ENCODE peak calls at places on chromosomes 4 and X, in four cellular contexts. X is suprapubic skin, M is uterus, N is ovary. F is an unnamed sample.

GRCh38 chr4:120877021-120877420 is 45.5 kb downstream of the PRDM5 start:
- DNase-seq in M (no peak), X (no peak), N (no peak), F (no peak)

GRCh38 chrX:66046612-66047235 is 6.8 kb upstream of the VSIG4 start:
- DNase-seq in M (no peak), X (no peak), N (no peak), F (no peak)

GRCh38 chr4:122854444-122854843 is 27.8 kb downstream of the FGF2 start:
- DNase-seq in M (peak; percentile 35), N (peak; percentile 26), X (no peak), F (no peak)

GRCh38 chr4:169185133-169185956 is 85.4 kb downstream of the SH3RF1 start:
- DNase-seq in M (no peak), X (no peak), N (no peak), F (no peak)

GRCh38 chr4:1384675-1385372 is 21.4 kb downstream of the NKX1-1 start:
- DNase-seq in N (no peak), M (no peak), X (no peak), F (no peak)

GRCh38 chr4:152808670-152809069 is 28.9 kb downstream of the ARFIP1 start:
- DNase-seq in X (no peak), N (no peak), M (no peak), F (no peak)

GRCh38 chr4:153142700-153143438 is 61.4 kb upstream of the TRIM2 start:
- DNase-seq in N (peak; percentile 71), X (peak; percentile 80), M (peak; percentile 65), F (peak; percentile 64)

GRCh38 chr4:138910914-138911336 is 104.7 kb upstream of the NOCT start:
- DNase-seq in M (peak; percentile 63), N (peak; percentile 19), X (peak; percentile 82), F (peak; percentile 88)

GRCh38 chrX:32987139-32987538 is 224.2 kb downstream of the DMD start:
- DNase-seq in N (no peak), X (no peak), M (no peak), F (no peak)

GRCh38 chrX:49270249-49270921 is 792 bp downstream of the PPP1R3F start:
- DNase-seq in M (no peak), X (no peak), N (no peak), F (no peak)

GRCh38 chrX:19682712-19683331 is 167.5 kb upstream of the MAP3K15 start:
- DNase-seq in M (peak; percentile 65), N (peak; percentile 54), X (peak; percentile 80), F (peak; percentile 5)
- TF ChIP-seq POLR2A in M (no peak), N (no peak), X (no peak), F (no peak)

GRCh38 chr4:180827193-180827592 is 1416.0 kb upstream of the TENM3 start:
- DNase-seq in M (no peak), X (no peak), N (peak; percentile 11), F (no peak)
- H3K27ac ChIP-seq in M (no peak overlapping the region), X (no peak overlapping the region), N (no peak overlapping the region), F (peak overlapping the region; percentile 22)

GRCh38 chr4:7621252-7621651 is 186.5 kb upstream of the PSAPL1 start:
- DNase-seq in N (no peak), X (no peak), M (no peak), F (no peak)

GRCh38 chr4:7616193-7616592 is 181.5 kb upstream of the PSAPL1 start:
- DNase-seq in M (no peak), N (no peak), X (no peak), F (no peak)

GRCh38 chr4:7620814-7621176 is 186.1 kb upstream of the PSAPL1 start:
- DNase-seq in N (no peak), X (no peak), M (no peak), F (no peak)

GRCh38 chr4:7620086-7620813 is 185.5 kb upstream of the PSAPL1 start:
- DNase-seq in X (no peak), N (no peak), M (no peak), F (no peak)

DNA sequence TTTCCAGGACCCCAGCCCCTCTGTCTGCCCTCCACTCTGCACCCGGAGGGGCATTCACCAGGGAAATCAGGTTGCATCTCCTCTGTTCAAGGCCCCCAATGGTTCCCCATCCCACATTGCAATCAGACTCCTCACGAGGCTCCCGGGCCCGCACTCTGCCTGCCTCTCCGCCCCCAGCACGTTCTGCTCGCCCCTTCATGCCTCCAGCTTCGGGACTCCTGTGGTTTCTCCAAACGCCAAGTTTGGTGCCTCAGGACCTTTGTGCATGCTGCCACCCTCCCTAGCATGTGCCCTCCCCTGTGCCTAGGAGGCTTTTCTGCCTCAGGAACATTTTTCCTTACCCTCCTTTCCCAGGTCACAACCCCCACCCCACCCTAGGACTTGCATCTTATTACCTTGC is 183.6 kb upstream of the PSAPL1 start:
- DNase-seq in X (no peak), N (no peak), M (no peak), F (no peak)
- TF ChIP-seq POLR2A in X (no peak), N (no peak), M (no peak), F (no peak)

DNA sequence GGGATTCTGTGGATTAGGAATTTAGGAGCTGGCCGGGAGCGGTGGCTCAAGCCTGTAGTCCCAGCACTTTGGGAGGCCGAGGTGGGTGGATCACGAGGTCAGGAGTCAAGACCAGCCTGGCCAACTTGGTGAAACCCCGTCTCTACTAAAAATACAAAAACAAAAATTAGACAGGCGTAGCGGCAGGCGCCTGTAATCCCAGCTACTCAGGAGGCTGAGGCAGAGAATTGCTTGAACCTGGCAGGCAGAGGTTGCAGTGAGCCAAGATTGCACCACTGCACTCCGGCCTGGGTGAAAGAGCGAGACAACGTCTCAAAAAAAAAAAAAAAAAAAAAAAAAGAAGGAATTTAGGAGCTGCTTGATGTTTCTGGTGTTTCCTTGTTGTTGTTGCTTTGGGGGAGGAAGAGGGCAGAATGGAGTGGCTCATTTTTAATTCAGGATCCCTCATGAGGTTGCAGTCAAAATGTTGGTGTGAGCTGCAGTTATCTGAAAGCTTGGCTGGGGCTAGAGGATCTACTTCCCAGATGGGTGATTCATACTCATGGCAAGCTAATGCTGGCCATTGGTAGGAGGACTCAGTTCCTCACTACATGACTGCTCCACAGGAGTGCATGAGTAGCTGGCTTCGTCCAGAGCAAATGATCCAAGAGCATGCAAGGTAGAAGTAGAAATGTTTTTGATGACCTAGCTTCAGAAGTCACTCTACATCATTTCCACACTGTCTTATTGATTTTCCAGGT is 26.5 kb upstream of the JADE1 start:
- DNase-seq in X (no peak), N (no peak), M (peak; percentile 19), F (no peak)
- H3K27ac ChIP-seq in X (peak overlapping the region; percentile 32), N (no peak overlapping the region), M (no peak overlapping the region), F (no peak overlapping the region)

DNA sequence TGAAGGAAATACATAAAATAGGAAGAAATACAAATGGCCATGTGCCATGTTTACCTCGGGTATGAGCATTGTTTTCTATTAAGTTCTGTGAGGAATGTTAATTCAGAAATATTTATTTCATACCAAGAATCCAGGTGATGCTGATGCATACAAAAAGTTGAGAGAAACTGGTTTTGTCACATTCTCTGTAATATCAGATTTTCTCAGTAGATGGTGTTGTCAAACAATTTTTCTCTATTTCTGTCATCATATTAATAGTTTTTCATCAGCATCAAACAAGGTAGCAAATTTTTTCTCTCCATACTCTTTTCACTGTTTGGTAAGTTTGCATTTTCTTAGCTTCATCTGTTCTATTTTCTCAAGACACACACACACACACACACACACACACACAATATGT is 179.8 kb downstream of the KLHL4 start:
- DNase-seq in N (no peak), X (no peak), M (no peak), F (no peak)
- TF ChIP-seq POLR2A in N (no peak), X (no peak), M (no peak), F (no peak)

DNA sequence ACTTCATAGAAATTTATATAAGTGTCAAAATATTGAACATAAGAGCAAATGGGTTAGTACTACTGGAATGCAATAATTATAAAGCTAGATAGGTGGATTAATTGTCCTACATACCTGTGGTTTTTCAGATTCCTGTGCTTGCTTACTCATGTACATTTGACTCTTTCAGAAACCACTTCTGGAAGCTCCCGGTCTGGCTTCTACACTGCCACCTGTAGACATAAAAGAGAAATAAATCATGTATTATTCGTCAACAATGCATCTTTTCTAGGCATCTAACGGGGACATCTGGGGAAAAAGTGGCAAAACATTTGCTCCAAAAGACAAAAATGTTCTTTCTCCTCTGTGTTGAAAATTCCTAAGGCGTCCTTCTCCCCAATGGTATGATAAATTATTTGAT is 648.6 kb upstream of the DIPK2B start:
- DNase-seq in N (no peak), M (no peak), X (no peak), F (peak; percentile 15)
- H3K27ac ChIP-seq in N (no peak overlapping the region), M (no peak overlapping the region), X (no peak overlapping the region), F (no peak overlapping the region)

GRCh38 chrX:1417921-1418875 is 26.3 kb upstream of the SLC25A6 start:
- DNase-seq in X (peak; percentile 63), N (no peak), M (no peak), F (no peak)
- TF ChIP-seq POLR2A in X (no peak), N (no peak), M (no peak), F (no peak)

GRCh38 chrX:102833136-102833535 is 103.9 kb upstream of the RAB40AL start:
- DNase-seq in M (no peak), N (no peak), X (no peak), F (no peak)
- H3K27ac ChIP-seq in M (no peak overlapping the region), N (no peak overlapping the region), X (no peak overlapping the region), F (no peak overlapping the region)

DNA sequence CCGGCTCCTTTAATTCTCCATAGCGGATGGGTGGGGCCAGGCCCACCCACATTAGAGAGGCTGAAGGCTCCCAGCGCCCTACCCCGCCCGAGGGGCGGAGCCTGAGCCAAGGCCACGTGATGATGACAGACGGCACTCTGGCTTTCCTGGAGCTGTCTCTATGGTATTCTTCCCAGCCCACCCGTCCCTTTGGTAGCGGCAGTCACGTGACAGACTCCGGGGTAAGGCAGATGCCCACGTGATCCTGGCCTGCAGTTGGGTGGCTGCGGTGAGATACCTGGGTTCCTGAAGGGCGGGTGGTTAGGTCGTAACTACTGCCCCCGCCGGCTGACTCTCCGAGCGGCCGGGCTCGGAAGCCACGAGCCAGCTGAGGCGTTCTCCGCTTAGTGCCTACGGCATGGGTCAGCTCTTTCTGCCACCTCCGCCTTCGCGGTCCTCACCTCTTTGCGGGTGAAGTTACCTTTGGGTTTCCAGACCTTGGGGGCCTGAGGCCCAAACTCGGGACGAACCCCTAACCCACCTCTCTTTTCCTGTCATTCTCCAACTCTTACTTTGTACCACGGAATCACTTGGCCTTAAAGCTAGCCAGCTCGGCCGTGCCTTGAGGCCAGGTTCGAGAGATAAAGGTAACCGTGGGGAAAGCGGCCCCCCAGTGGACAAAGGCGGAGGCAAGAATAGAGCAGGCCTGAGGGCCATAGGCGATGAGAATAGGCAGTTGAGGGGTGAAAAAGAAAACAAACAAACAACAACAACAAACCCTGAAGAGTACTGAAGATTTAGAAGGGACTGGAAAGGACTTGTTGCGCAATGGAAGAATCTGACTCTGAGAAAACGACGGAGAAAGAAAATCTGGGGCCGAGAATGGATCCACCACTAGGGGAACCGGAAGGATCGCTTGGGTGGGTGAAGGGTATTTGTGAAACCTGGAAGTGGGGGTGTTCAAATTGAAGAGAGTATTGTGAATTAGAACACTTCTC is at the start of gene RRAGB:
- DNase-seq in M (peak; percentile 93), X (peak; percentile 94), N (peak; percentile 92), F (peak; percentile 94)
- TF ChIP-seq POLR2A in M (peak; percentile 34), X (no peak), N (peak; percentile 40), F (peak; percentile 22)